ENCODE peak calls at places on chromosomes 5 and 9, in seven cellular contexts. J, Z, M, T, A, X and E are unnamed samples.

GRCh38 chr5:176739461-176740051 is 70.8 kb upstream of the UNC5A start:
- DNase-seq in M (no peak), J (peak), Z (no peak), T (peak), A (no peak), X (no peak), E (no peak)

GRCh38 chr5:148820778-148821395 is 5.5 kb upstream of the ADRB2 start:
- DNase-seq in M (no peak), Z (no peak), X (no peak), J (no peak), T (no peak), A (peak), E (no peak)

GRCh38 chr5:25128606-25129005 is 483.8 kb upstream of the CDH10 start:
- DNase-seq in Z (no peak), M (no peak), J (no peak), X (no peak), A (no peak), T (no peak), E (no peak)

GRCh38 chr9:89500008-89500407 is 2.1 kb upstream of the SEMA4D start:
- DNase-seq in A (no peak), M (no peak), X (no peak), T (no peak), J (no peak), Z (no peak), E (no peak)

GRCh38 chr5:137119321-137119720 is 379.8 kb downstream of the SPOCK1 start:
- DNase-seq in Z (no peak), A (peak), J (no peak), X (no peak), T (no peak), M (no peak), E (no peak)

GRCh38 chr9:130846487-130847305 is 11.6 kb downstream of the ABL1 start:
- DNase-seq in T (no peak), X (no peak), A (peak), Z (peak), M (no peak), J (no peak), E (no peak)

GRCh38 chr9:111661150-111661801 is at the start of gene GNG10:
- DNase-seq in Z (peak), J (no peak), T (peak), X (peak), A (peak), M (peak), E (peak)

GRCh38 chr5:73150872-73151271 is 22.1 kb upstream of the TMEM174 start:
- DNase-seq in Z (no peak), X (no peak), T (no peak), M (no peak), A (no peak), J (no peak), E (no peak)

GRCh38 chr9:137251490-137252268 is 593 bp downstream of the STPG3 start:
- DNase-seq in J (no peak), M (no peak), X (no peak), T (no peak), A (no peak), Z (no peak), E (no peak)

GRCh38 chr5:145574889-145575573 is 260.1 kb downstream of the PRELID2 start:
- DNase-seq in X (no peak), Z (peak), J (no peak), T (no peak), M (no peak), A (peak), E (no peak)

GRCh38 chr9:120708526-120709224 is 5.6 kb downstream of the MEGF9 start:
- DNase-seq in X (no peak), M (no peak), T (no peak), Z (no peak), J (no peak), A (peak), E (no peak)

GRCh38 chr9:112380771-112381181 is 868 bp downstream of the HSDL2 start:
- DNase-seq in T (no peak), X (no peak), M (no peak), J (no peak), A (peak), Z (peak), E (no peak)

GRCh38 chr5:135723451-135723850 is 111.0 kb upstream of the SLC25A48 start:
- DNase-seq in Z (no peak), M (no peak), T (no peak), A (no peak), J (no peak), X (no peak), E (no peak)

GRCh38 chr9:137064027-137064879 is 6.1 kb downstream of the SAPCD2 start:
- DNase-seq in Z (no peak), A (peak), T (peak), M (no peak), J (no peak), X (peak), E (peak)

GRCh38 chr5:150780180-150780692 is 1.7 kb downstream of the SMIM3 start:
- DNase-seq in Z (peak), T (no peak), J (no peak), M (no peak), A (peak), X (no peak), E (no peak)

GRCh38 chr5:14591548-14591947 is 10.0 kb downstream of the OTULINL start:
- DNase-seq in T (no peak), M (no peak), Z (no peak), J (no peak), X (no peak), A (peak), E (no peak)

GRCh38 chr9:83444110-83444509 is 94.1 kb downstream of the FRMD3 start:
- DNase-seq in M (no peak), X (no peak), J (no peak), A (peak), Z (no peak), T (no peak), E (no peak)

GRCh38 chr5:138708761-138709160 is 44.5 kb upstream of the CTNNA1 start:
- DNase-seq in A (no peak), X (no peak), T (no peak), J (no peak), M (no peak), Z (no peak), E (no peak)

GRCh38 chr9:77708416-77708815 is 60.3 kb upstream of the GNA14 start:
- DNase-seq in J (no peak), T (no peak), M (no peak), Z (peak), X (no peak), A (peak), E (no peak)

GRCh38 chr5:141514330-141515111 is 25.6 kb downstream of the PCDHGC5 start:
- DNase-seq in X (no peak), Z (peak), A (peak), M (no peak), J (no peak), T (no peak), E (no peak)

GRCh38 chr9:132589148-132590036 is 7.0 kb downstream of the BARHL1 start:
- DNase-seq in Z (no peak), T (no peak), A (no peak), X (no peak), J (no peak), M (no peak), E (no peak)

GRCh38 chr5:22372376-22372775 is 480.8 kb downstream of the CDH12 start:
- DNase-seq in X (no peak), A (peak), M (no peak), Z (no peak), J (no peak), T (no peak), E (no peak)

GRCh38 chr9:89999176-89999533 is 394.3 kb downstream of the GADD45G start:
- DNase-seq in T (peak), J (peak), A (no peak), M (no peak), X (no peak), Z (no peak), E (peak)

GRCh38 chr5:131270809-131271208 is 7.0 kb downstream of the CDC42SE2 start:
- DNase-seq in A (no peak), X (no peak), J (no peak), M (no peak), T (no peak), Z (peak), E (no peak)

GRCh38 chr5:109352475-109352874 is 57.3 kb downstream of the PJA2 start:
- DNase-seq in A (no peak), M (no peak), X (no peak), T (no peak), J (no peak), Z (no peak), E (no peak)

GRCh38 chr9:12414514-12414913 is 278.7 kb upstream of the TYRP1 start:
- DNase-seq in Z (no peak), J (no peak), T (no peak), M (no peak), A (no peak), X (no peak), E (no peak)

GRCh38 chr9:84339951-84340350 is 607 bp downstream of the SLC28A3 start:
- DNase-seq in X (no peak), J (no peak), T (no peak), Z (no peak), M (no peak), A (no peak), E (no peak)

GRCh38 chr5:137747848-137748247 is 6.3 kb downstream of the HNRNPA0 start:
- DNase-seq in M (no peak), Z (no peak), T (no peak), X (no peak), A (no peak), J (no peak), E (no peak)

GRCh38 chr5:125043781-125044391 is 297.4 kb upstream of the ZNF608 start:
- DNase-seq in A (peak), M (no peak), X (no peak), J (peak), Z (peak), T (peak), E (peak)

GRCh38 chr5:132459031-132459982 is 31.3 kb downstream of the IRF1 start:
- DNase-seq in T (peak), X (no peak), M (no peak), Z (peak), A (peak), J (no peak), E (no peak)

GRCh38 chr9:32589083-32589713 is 16.2 kb upstream of the NDUFB6 start:
- DNase-seq in J (no peak), T (no peak), A (peak), Z (peak), M (no peak), X (no peak), E (no peak)

GRCh38 chr5:998975-999501 is 9.6 kb upstream of the NKD2 start:
- DNase-seq in X (no peak), T (no peak), Z (no peak), A (no peak), M (no peak), J (no peak), E (peak)

GRCh38 chr9:107178302-107178701 is 104.8 kb upstream of the RAD23B start:
- DNase-seq in X (no peak), M (no peak), Z (no peak), T (no peak), A (peak), J (no peak), E (no peak)